ENCODE peak calls at places on chromosome 9, in eight cellular contexts. S is sigmoid colon, N is uterus, M is GM12878, Z is breast epithelium, Q is gastrocnemius medialis, K is IMR-90, R is body of pancreas. C is an unnamed sample. For H3K36me3, the result is how much of the 10 kb centered on the place peaks cover.

GRCh38 chr9:123616707-123617106 is 260.7 kb downstream of the CRB2 start:
- DNase-seq in S (no peak), N (no peak), M (no peak), Z (no peak), Q (no peak), K (no peak), R (no peak), C (no peak)

GRCh38 chr9:131337131-131337848 is 47.8 kb downstream of the PLPP7 start:
- DNase-seq in S (peak), N (no peak), M (no peak), Z (no peak), Q (no peak), K (no peak), R (no peak), C (no peak)

GRCh38 chr9:32741706-32742105 is 41.6 kb upstream of the TMEM215 start:
- DNase-seq in S (no peak), N (no peak), M (no peak), Z (no peak), Q (no peak), K (no peak), R (no peak), C (no peak)

GRCh38 chr9:123469231-123469630 is 113.2 kb downstream of the CRB2 start:
- DNase-seq in S (no peak), N (no peak), M (no peak), Z (no peak), Q (no peak), K (no peak), R (no peak), C (no peak)

GRCh38 chr9:15641301-15641700 is 88.5 kb downstream of the CCDC171 start:
- DNase-seq in S (no peak), N (no peak), M (no peak), Z (no peak), Q (no peak), K (no peak), R (no peak), C (no peak)

GRCh38 chr9:95892690-95893089 is 17.2 kb downstream of the ERCC6L2 start:
- DNase-seq in S (no peak), N (no peak), M (no peak), Z (no peak), Q (no peak), K (no peak), R (no peak), C (no peak)

GRCh38 chr9:127903557-127904475 is 4.4 kb upstream of the ST6GALNAC6 start:
- DNase-seq in S (peak), N (no peak), M (no peak), Z (no peak), Q (no peak), K (no peak), R (peak), C (peak)

GRCh38 chr9:36925033-36925432 is 109.0 kb downstream of the PAX5 start:
- DNase-seq in S (peak), N (no peak), M (no peak), Z (no peak), Q (no peak), K (no peak), R (no peak), C (no peak)

GRCh38 chr9:95793924-95794828 is 81.3 kb upstream of the ERCC6L2 start:
- DNase-seq in S (no peak), N (no peak), M (no peak), Z (no peak), Q (no peak), K (peak), R (no peak), C (no peak)

GRCh38 chr9:114163517-114163924 is 8.2 kb downstream of the COL27A1 start:
- DNase-seq in S (no peak), N (peak), M (no peak), Z (no peak), Q (peak), K (peak), R (peak), C (peak)

GRCh38 chr9:128636024-128636390 is 20.6 kb downstream of the DYNC2I2 start:
- DNase-seq in S (no peak), N (peak), M (no peak), Z (peak), Q (no peak), K (no peak), R (peak), C (peak)

GRCh38 chr9:89044881-89045280 is 53.6 kb downstream of the S1PR3 start:
- DNase-seq in S (no peak), N (no peak), M (no peak), Z (no peak), Q (no peak), K (no peak), R (no peak), C (no peak)

GRCh38 chr9:35057271-35057620 is 15.2 kb downstream of the VCP start:
- DNase-seq in S (no peak), N (no peak), M (no peak), Z (no peak), Q (no peak), K (no peak), R (no peak), C (no peak)

GRCh38 chr9:131889437-131890244 is 149.8 kb upstream of the RAPGEF1 start:
- DNase-seq in S (no peak), N (no peak), M (no peak), Z (no peak), Q (no peak), K (no peak), R (no peak), C (no peak)

GRCh38 chr9:99980578-99980977 is 74.1 kb downstream of the STX17 start:
- DNase-seq in S (no peak), N (no peak), M (no peak), Z (no peak), Q (no peak), K (no peak), R (no peak), C (no peak)

GRCh38 chr9:77649109-77649812 is 1.1 kb upstream of the GNA14 start:
- DNase-seq in S (no peak), N (no peak), M (no peak), Z (no peak), Q (no peak), K (no peak), R (no peak), C (no peak)

GRCh38 chr9:14086495-14086894 is 227.4 kb downstream of the NFIB start:
- DNase-seq in S (no peak), N (no peak), M (no peak), Z (no peak), Q (no peak), K (no peak), R (no peak), C (no peak)

GRCh38 chr9:21974542-21975409 is 19.4 kb downstream of the CDKN2A start:
- DNase-seq in S (no peak), N (no peak), M (no peak), Z (no peak), Q (no peak), K (peak), R (peak), C (no peak)

GRCh38 chr9:108410161-108410560 is 445.6 kb downstream of the ACTL7B start:
- DNase-seq in S (no peak), N (no peak), M (no peak), Z (no peak), Q (no peak), K (no peak), R (no peak), C (no peak)

GRCh38 chr9:33030285-33030684 is 5.2 kb downstream of the DNAJA1 start:
- DNase-seq in S (no peak), N (no peak), M (no peak), Z (no peak), Q (no peak), K (no peak), R (no peak), C (no peak)

GRCh38 chr9:36308281-36308680 is 50.0 kb upstream of the GNE start:
- DNase-seq in S (no peak), N (no peak), M (no peak), Z (no peak), Q (no peak), K (no peak), R (no peak), C (no peak)

GRCh38 chr9:106019702-106020101 is 325.4 kb downstream of the TMEM38B start:
- DNase-seq in S (no peak), N (no peak), M (no peak), Z (no peak), Q (no peak), K (no peak), R (no peak), C (no peak)

GRCh38 chr9:33105504-33105903 is 29.0 kb upstream of the SMU1 start:
- DNase-seq in S (no peak), N (no peak), M (no peak), Z (no peak), Q (no peak), K (no peak), R (no peak), C (no peak)

GRCh38 chr9:79661279-79661678 is 89.5 kb downstream of the TLE4 start:
- DNase-seq in S (no peak), N (no peak), M (no peak), Z (no peak), Q (no peak), K (no peak), R (no peak), C (no peak)

GRCh38 chr9:79663299-79663698 is 91.5 kb downstream of the TLE4 start:
- DNase-seq in S (no peak), N (no peak), M (no peak), Z (no peak), Q (no peak), K (no peak), R (no peak), C (no peak)

GRCh38 chr9:79661926-79662552 is 90.3 kb downstream of the TLE4 start:
- DNase-seq in S (no peak), N (no peak), M (no peak), Z (no peak), Q (no peak), K (no peak), R (no peak), C (no peak)

GRCh38 chr9:79663878-79664277 is 92.1 kb downstream of the TLE4 start:
- DNase-seq in S (no peak), N (no peak), M (no peak), Z (no peak), Q (no peak), K (no peak), R (no peak), C (no peak)

GRCh38 chr9:79662553-79662956 is 90.8 kb downstream of the TLE4 start:
- DNase-seq in S (no peak), N (no peak), M (no peak), Z (no peak), Q (no peak), K (no peak), R (no peak), C (no peak)
- H3K36me3 ChIP-seq in S (under half), N (under half), M (under half), Z (under half), Q (under half), K (under half), R (under half), C (under half)

DNA sequence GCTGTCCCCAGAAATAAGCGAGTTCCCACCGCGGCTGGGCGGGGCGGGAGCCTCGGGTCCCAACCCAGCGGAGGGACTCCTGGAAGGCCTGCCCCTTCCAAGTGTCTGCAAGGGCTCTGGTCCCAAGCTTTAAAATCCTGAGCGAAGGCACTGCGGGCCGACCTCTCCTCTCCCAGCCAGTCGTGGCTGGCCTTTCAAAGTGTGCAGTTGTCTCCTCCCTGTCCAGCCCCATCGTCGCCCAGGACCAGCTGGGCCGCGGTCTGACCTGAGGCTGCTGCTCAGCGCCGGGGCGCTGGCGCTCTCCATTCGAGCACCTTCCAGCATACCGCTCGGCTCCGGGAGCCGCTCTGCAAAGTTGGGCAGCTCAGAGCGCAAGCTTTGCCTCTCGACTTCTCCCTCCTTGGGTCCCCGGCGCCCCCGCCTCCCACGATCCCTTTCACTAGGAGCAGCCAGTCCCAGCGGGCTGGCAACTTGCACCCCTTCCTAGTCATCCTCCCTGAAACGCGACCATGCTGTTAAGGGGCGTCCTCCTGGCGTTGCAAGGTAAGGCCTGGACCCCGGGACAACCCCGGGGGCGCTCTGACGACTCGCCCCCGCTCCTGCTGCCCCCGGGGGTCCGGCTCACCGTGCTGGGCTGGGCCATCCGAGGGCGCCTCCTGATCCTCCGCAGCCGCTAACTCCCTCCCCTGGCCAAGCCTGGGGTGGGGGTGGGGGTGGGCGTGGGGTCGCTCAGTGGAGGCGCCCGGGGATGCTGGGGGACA is at the start of gene MAMDC2:
- DNase-seq in S (peak), N (peak), M (no peak), Z (peak), Q (peak), K (peak), R (peak), C (peak)
- TF ChIP-seq POLR2A in S (peak), N (peak), M (no peak), Z (no peak), Q (peak), K (no peak), R (peak), C (no peak)

GRCh38 chr9:2469681-2470141 is 151.9 kb upstream of the VLDLR start:
- DNase-seq in S (no peak), N (peak), M (peak), Z (no peak), Q (no peak), K (peak), R (peak), C (peak)
- TF ChIP-seq CTCF in S (no peak), N (peak), M (no peak), Z (no peak), Q (no peak), K (peak), R (no peak), C (no peak)

DNA sequence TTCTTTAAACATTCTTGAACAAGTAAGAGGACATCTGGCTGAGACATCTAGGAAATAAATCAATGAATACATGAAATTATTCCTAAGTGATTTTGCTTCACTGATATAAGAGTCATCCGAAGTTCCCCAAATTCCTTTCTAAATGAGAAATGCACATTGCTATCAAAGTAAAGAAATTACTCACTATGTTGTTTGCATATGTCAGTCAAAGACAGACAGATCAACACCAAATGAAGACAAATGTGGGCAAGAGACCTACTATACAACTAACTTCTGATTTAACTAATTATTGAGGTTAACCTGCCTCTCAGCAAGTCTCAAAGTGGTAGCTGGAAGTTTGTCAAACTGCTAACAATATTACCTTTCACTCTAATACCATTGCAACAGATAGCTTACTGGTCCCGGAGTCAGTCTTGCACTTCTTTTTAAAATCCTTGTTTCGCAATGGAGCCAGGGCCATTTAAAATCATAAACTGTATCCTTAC is 13.2 kb downstream of the TUT7 start:
- DNase-seq in S (no peak), N (no peak), M (no peak), Z (no peak), Q (no peak), K (no peak), R (no peak), C (no peak)
- H3K36me3 ChIP-seq in S (under half), N (under half), M (under half), Z (under half), Q (half or more), K (under half), R (under half), C (under half)

DNA sequence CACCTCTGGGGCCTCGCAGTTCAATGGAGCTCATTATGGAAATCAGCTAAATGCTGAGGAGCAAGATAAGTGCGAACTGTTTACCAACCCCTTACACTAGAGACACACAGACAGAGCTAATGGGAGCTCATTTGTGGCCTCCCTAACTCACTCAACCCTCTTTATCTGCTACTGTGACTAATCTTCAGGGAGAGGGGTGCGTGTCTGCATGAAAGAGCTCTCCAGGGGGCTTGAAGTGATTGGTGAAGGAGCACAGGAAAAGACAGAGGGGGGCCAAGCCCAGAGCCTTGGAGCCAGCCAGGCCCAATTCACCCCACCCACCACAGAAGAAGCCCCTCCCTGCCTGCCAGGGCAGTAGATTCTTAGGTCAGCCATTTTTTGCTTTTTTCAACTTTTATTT is 466.8 kb upstream of the BRINP1 start:
- DNase-seq in S (no peak), N (no peak), M (no peak), Z (no peak), Q (no peak), K (no peak), R (no peak), C (no peak)
- TF ChIP-seq POLR2A in S (no peak), N (no peak), M (no peak), Z (no peak), Q (no peak), K (no peak), R (no peak), C (no peak)

DNA sequence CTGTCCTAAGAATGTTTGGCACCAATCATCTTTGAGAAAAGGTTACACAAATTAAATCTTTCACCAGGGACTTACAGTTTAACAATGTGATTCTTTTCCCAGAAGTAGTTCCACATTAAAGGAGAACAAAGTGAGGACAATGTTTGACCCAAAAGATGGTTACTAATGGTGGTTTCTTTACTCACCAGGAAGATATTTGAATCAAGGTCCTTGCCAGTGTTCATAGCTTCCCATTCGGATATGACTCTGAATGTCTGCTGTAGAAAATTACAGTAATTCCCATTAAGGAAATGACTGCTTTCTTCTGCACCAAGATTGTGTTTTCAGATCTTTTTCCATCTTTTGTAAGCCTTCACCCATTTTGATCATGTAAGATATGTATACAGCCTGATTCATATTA is 114.6 kb upstream of the ADAMTSL1 start:
- DNase-seq in S (no peak), N (no peak), M (no peak), Z (no peak), Q (no peak), K (peak), R (no peak), C (no peak)
- TF ChIP-seq CTCF in S (no peak), N (no peak), M (no peak), Z (no peak), Q (no peak), K (no peak), R (no peak), C (no peak)

GRCh38 chr9:136456257-136456656 is 16.6 kb upstream of the INPP5E start:
- DNase-seq in S (no peak), N (no peak), M (no peak), Z (no peak), Q (no peak), K (no peak), R (no peak), C (no peak)

GRCh38 chr9:136451221-136451877 is 11.7 kb upstream of the INPP5E start:
- DNase-seq in S (no peak), N (no peak), M (no peak), Z (no peak), Q (no peak), K (no peak), R (no peak), C (no peak)

GRCh38 chr9:136454026-136454796 is 14.6 kb upstream of the INPP5E start:
- DNase-seq in S (no peak), N (no peak), M (no peak), Z (no peak), Q (no peak), K (no peak), R (no peak), C (no peak)

GRCh38 chr9:136455043-136456002 is 15.7 kb upstream of the INPP5E start:
- DNase-seq in S (no peak), N (no peak), M (no peak), Z (no peak), Q (no peak), K (no peak), R (no peak), C (no peak)

DNA sequence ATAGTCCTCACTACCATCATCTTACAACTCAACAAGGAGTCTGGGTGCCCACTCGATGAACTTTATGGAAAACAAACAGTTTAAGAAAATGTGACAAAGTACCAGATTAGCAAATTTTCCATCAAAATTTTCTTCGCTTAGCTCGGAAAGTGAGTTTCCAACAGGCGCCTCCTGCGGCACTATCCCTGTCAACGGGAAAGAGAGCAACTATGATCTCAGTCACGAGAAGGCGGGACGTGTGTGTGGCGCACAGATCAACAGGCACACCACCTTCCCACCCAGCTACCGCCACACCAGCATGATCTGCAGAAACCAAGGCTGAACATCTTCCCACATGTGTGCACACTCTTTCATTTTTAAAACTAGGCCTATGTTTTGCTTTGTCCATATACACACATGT is 13.7 kb upstream of the INPP5E start:
- DNase-seq in S (no peak), N (no peak), M (no peak), Z (no peak), Q (no peak), K (no peak), R (no peak), C (no peak)
- H3K36me3 ChIP-seq in S (half or more), N (under half), M (under half), Z (under half), Q (half or more), K (half or more), R (under half), C (under half)

GRCh38 chr9:120873512-120873911 is 3.5 kb downstream of the PHF19 start:
- DNase-seq in S (no peak), N (no peak), M (no peak), Z (no peak), Q (no peak), K (no peak), R (no peak), C (no peak)
- TF ChIP-seq POLR2A in S (no peak), N (no peak), M (no peak), Z (no peak), Q (no peak), K (no peak), R (no peak), C (no peak)

GRCh38 chr9:136997830-136998234 is 1.5 kb upstream of the CLIC3 start:
- DNase-seq in S (no peak), N (no peak), M (no peak), Z (no peak), Q (no peak), K (no peak), R (no peak), C (no peak)
- TF ChIP-seq CTCF in S (no peak), N (no peak), M (no peak), Z (no peak), Q (no peak), K (no peak), R (no peak), C (no peak)

DNA sequence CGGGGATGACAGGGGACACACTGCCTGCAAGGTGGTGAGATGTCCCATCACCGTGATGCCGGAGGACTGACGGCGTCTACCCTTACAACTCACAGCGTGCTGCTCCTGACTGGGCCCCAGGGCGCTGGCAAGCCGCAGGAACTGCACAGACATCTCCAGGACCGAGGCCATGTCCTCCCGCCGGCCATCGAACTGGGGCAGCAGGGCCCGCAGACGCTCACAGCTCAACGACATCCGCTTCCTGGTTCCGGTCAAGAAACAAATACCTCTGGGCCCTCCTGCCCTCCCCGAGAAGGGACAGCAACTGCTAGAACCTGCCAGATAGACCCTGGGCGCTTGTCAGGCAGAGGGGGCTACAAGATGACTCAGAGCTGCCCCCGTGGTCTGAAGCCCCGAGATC is 1.0 kb downstream of the SOHLH1 start:
- DNase-seq in S (no peak), N (no peak), M (no peak), Z (no peak), Q (no peak), K (no peak), R (no peak), C (no peak)
- H3K36me3 ChIP-seq in S (under half), N (under half), M (under half), Z (under half), Q (under half), K (under half), R (under half), C (under half)